ENCODE peak calls at places on chromosomes 2 and 18, in eight cellular contexts. O is WTC11, D is HepG2, Q is A549, C is SK-N-SH, W is K562, U is GM12878, E is H1. X is an unnamed sample.

GRCh38 chr18:74513883-74514205 is 17.7 kb downstream of the CNDP2 start:
- DNase-seq in O (no peak), D (no peak), Q (no peak), C (no peak), W (no peak), U (no peak), E (no peak), X (no peak)

GRCh38 chr2:73284296-73285161 is at the start of gene FBXO41:
- DNase-seq in O (peak), D (peak), Q (peak), C (peak), W (peak), U (peak), E (peak), X (peak)

GRCh38 chr2:224659726-224660125 is 56.4 kb downstream of the CCDC195 start:
- DNase-seq in O (no peak), D (no peak), Q (no peak), C (no peak), W (no peak), U (no peak), E (no peak), X (no peak)

GRCh38 chr2:202519453-202519852 is 115.3 kb upstream of the FAM117B start:
- DNase-seq in O (no peak), D (no peak), Q (no peak), C (no peak), W (no peak), U (no peak), E (no peak), X (no peak)

GRCh38 chr2:177799531-177799930 is 273.0 kb downstream of the PDE11A start:
- DNase-seq in O (peak), D (peak), Q (no peak), C (peak), W (peak), U (no peak), E (no peak), X (peak)

GRCh38 chr2:113762377-113763118 is 6.1 kb upstream of the SLC35F5 start:
- DNase-seq in O (no peak), D (no peak), Q (no peak), C (no peak), W (no peak), U (no peak), E (no peak), X (peak)

GRCh38 chr2:115171751-115172150 is 729.3 kb downstream of the DPP10 start:
- DNase-seq in O (no peak), D (no peak), Q (no peak), C (no peak), W (no peak), U (no peak), E (no peak), X (no peak)

GRCh38 chr2:226213717-226214116 is 585.9 kb downstream of the IRS1 start:
- DNase-seq in O (no peak), D (no peak), Q (no peak), C (no peak), W (no peak), U (no peak), E (no peak), X (peak)

GRCh38 chr18:61187971-61188370 is 145.3 kb upstream of the CDH20 start:
- DNase-seq in O (no peak), D (no peak), Q (no peak), C (no peak), W (no peak), U (no peak), E (no peak), X (no peak)

GRCh38 chr2:159879061-159879604 is 81.1 kb upstream of the CD302 start:
- DNase-seq in O (no peak), D (no peak), Q (no peak), C (no peak), W (no peak), U (peak), E (no peak), X (peak)

GRCh38 chr2:57199663-57200062 is 846.9 kb upstream of the VRK2 start:
- DNase-seq in O (no peak), D (no peak), Q (no peak), C (no peak), W (no peak), U (no peak), E (no peak), X (no peak)

GRCh38 chr2:38748857-38749804 is 2.0 kb downstream of the SRSF7 start:
- DNase-seq in O (no peak), D (no peak), Q (no peak), C (no peak), W (no peak), U (no peak), E (no peak), X (no peak)

GRCh38 chr2:119756837-119757236 is 2.9 kb upstream of the PTPN4 start:
- DNase-seq in O (no peak), D (peak), Q (no peak), C (no peak), W (no peak), U (no peak), E (no peak), X (peak)

GRCh38 chr2:188819011-188819410 is 155.2 kb upstream of the COL3A1 start:
- DNase-seq in O (no peak), D (no peak), Q (no peak), C (no peak), W (no peak), U (no peak), E (no peak), X (no peak)

GRCh38 chr2:10761591-10761990 is 40.2 kb downstream of the ATP6V1C2 start:
- DNase-seq in O (no peak), D (no peak), Q (no peak), C (no peak), W (no peak), U (no peak), E (no peak), X (no peak)

GRCh38 chr2:20190862-20191713 is 33.8 kb downstream of the SDC1 start:
- DNase-seq in O (no peak), D (peak), Q (peak), C (no peak), W (no peak), U (no peak), E (peak), X (no peak)

GRCh38 chr2:27284989-27285388 is 2.8 kb downstream of the TRIM54 start:
- DNase-seq in O (no peak), D (no peak), Q (no peak), C (no peak), W (no peak), U (no peak), E (no peak), X (no peak)

GRCh38 chr2:96636772-96637171 is 1.3 kb downstream of the KANSL3 start:
- DNase-seq in O (no peak), D (no peak), Q (no peak), C (peak), W (no peak), U (no peak), E (no peak), X (no peak)

GRCh38 chr18:63949068-63949737 is at the start of gene HMSD:
- DNase-seq in O (peak), D (no peak), Q (peak), C (peak), W (peak), U (peak), E (peak), X (no peak)

GRCh38 chr18:79496978-79497637 is 101.4 kb downstream of the NFATC1 start:
- DNase-seq in O (no peak), D (no peak), Q (no peak), C (no peak), W (no peak), U (no peak), E (no peak), X (peak)

GRCh38 chr18:39842042-39842791 is 2112.8 kb upstream of the PIK3C3 start:
- DNase-seq in O (peak), D (no peak), Q (no peak), C (peak), W (no peak), U (no peak), E (no peak), X (no peak)

GRCh38 chr2:46284260-46284659 is 12.9 kb upstream of the EPAS1 start:
- DNase-seq in O (no peak), D (no peak), Q (no peak), C (no peak), W (no peak), U (no peak), E (no peak), X (no peak)

GRCh38 chr2:19256239-19256638 is 102.2 kb downstream of the OSR1 start:
- DNase-seq in O (no peak), D (no peak), Q (no peak), C (peak), W (no peak), U (no peak), E (no peak), X (peak)

GRCh38 chr2:30684996-30685395 is 122.2 kb downstream of the CAPN13 start:
- DNase-seq in O (no peak), D (no peak), Q (no peak), C (no peak), W (no peak), U (no peak), E (peak), X (no peak)

GRCh38 chr2:30684546-30684945 is 122.7 kb downstream of the CAPN13 start:
- DNase-seq in O (no peak), D (no peak), Q (no peak), C (no peak), W (no peak), U (no peak), E (peak), X (no peak)

GRCh38 chr2:30686669-30687068 is 120.6 kb downstream of the CAPN13 start:
- DNase-seq in O (no peak), D (no peak), Q (no peak), C (no peak), W (no peak), U (no peak), E (peak), X (no peak)

GRCh38 chr2:30684026-30684425 is 123.2 kb downstream of the CAPN13 start:
- DNase-seq in O (no peak), D (no peak), Q (no peak), C (no peak), W (no peak), U (no peak), E (peak), X (no peak)

DNA sequence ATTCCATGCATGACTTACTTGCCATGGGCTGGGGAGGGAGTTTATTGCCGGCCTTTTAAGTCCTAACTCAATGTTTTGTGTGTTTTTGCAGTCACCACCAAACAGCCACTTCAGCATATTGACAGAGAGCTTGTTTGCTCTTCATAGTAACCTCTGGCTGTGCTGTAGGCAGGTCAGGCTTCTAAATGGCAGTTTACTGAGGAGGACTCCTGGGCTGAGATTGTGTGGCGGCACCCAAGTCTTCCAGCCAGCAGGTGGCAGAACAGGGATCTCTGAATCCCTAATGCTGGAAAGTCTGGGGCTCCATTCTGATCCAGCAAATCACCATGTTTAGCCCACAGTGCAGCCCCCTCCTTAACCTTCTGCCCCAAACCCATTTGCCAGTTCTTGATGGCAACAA is 121.2 kb downstream of the CAPN13 start:
- DNase-seq in O (peak), D (peak), Q (no peak), C (peak), W (peak), U (no peak), E (peak), X (no peak)
- TF ChIP-seq USF2 in O (no peak), D (no peak), Q (no peak), C (no peak), W (no peak), U (no peak), E (no peak), X (no peak)

DNA sequence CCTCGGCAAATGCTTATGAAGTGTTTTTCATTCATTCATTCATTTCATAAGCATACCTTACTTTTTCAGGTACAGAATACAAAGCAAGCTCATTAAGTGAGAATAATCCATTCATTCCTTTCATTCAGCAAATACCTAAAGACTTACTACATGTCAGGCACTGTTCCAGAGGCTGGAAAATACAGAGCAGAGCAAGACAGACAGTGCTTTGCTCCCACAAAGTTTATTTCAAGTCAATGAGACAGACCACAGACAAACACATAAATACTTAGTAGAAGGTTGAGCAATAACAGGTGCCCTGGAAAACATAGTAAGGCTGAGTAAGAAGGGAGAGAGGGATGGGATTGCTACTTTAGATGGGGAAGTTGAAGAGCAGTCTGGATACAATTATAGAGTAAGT is 309.8 kb downstream of the C1D start:
- DNase-seq in O (no peak), D (no peak), Q (no peak), C (no peak), W (no peak), U (no peak), E (no peak), X (peak)
- TF ChIP-seq USF2 in O (no peak), D (no peak), Q (no peak), C (no peak), W (no peak), U (no peak), E (no peak), X (no peak)

GRCh38 chr2:128636802-128637147 is 318.1 kb upstream of the HS6ST1 start:
- DNase-seq in O (no peak), D (no peak), Q (no peak), C (no peak), W (no peak), U (no peak), E (peak), X (no peak)

GRCh38 chr2:128639693-128640092 is 321.0 kb upstream of the HS6ST1 start:
- DNase-seq in O (no peak), D (no peak), Q (no peak), C (no peak), W (no peak), U (no peak), E (no peak), X (no peak)

GRCh38 chr2:128638741-128639477 is 320.2 kb upstream of the HS6ST1 start:
- DNase-seq in O (peak), D (no peak), Q (no peak), C (peak), W (no peak), U (no peak), E (peak), X (no peak)

GRCh38 chr2:128638311-128638710 is 319.6 kb upstream of the HS6ST1 start:
- DNase-seq in O (no peak), D (no peak), Q (no peak), C (no peak), W (no peak), U (no peak), E (peak), X (no peak)

GRCh38 chr2:128637481-128638155 is 318.9 kb upstream of the HS6ST1 start:
- DNase-seq in O (no peak), D (no peak), Q (no peak), C (no peak), W (no peak), U (no peak), E (peak), X (no peak)
- TF ChIP-seq USF2 in O (no peak), D (no peak), Q (no peak), C (no peak), W (no peak), U (no peak), E (no peak), X (no peak)

GRCh38 chr2:110211938-110212858 is at the start of gene MTLN:
- DNase-seq in O (peak), D (peak), Q (peak), C (peak), W (peak), U (peak), E (peak), X (peak)
- TF ChIP-seq USF2 in O (no peak), D (no peak), Q (no peak), C (no peak), W (no peak), U (no peak), E (no peak), X (no peak)

DNA sequence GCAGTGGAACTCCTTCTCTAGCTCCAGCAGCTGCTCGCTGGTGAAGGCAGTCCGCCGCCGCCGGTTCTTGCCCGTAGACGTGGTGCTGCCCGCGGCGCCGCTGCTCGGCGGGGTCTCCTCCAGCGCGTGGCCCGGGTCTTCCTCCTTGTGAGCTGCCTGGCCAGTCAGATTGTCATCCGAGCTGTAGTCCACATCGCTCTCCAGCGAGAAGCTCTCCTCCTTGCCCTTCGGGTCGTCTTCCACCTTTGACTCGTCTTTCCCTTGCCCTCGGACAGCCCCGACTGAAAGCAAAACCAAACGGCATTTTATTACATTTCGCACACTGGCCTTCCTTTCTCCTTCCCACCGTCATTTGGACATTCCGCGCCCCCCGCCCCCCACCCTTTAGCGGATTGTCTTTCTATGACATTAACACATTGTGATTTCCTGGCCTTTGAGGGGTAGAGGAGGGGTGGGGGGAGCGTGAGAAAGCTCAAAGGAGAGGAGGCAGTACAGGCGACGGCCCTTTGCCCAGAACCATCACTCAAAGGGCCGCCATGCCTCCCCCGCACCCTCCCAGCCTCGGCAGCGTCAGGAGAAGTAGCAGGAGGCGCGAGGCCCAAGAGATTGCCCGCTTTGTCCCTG is 1.9 kb downstream of the GBX2 start:
- DNase-seq in O (peak), D (no peak), Q (no peak), C (peak), W (no peak), U (no peak), E (peak), X (no peak)
- TF ChIP-seq USF2 in O (peak), D (no peak), Q (no peak), C (no peak), W (no peak), U (no peak), E (no peak), X (no peak)

GRCh38 chr2:190550137-190550536 is 15.6 kb upstream of the NEMP2 start:
- DNase-seq in O (no peak), D (no peak), Q (no peak), C (no peak), W (no peak), U (no peak), E (no peak), X (no peak)

GRCh38 chr2:190554357-190555006 is 20.0 kb upstream of the NEMP2 start:
- DNase-seq in O (peak), D (peak), Q (no peak), C (no peak), W (no peak), U (no peak), E (no peak), X (no peak)

GRCh38 chr2:190547914-190548313 is 13.4 kb upstream of the NEMP2 start:
- DNase-seq in O (no peak), D (no peak), Q (no peak), C (no peak), W (no peak), U (no peak), E (no peak), X (no peak)

GRCh38 chr2:190553254-190553653 is 18.7 kb upstream of the NEMP2 start:
- DNase-seq in O (no peak), D (no peak), Q (no peak), C (no peak), W (no peak), U (no peak), E (no peak), X (no peak)

GRCh38 chr2:190551928-190552327 is 17.4 kb upstream of the NEMP2 start:
- DNase-seq in O (no peak), D (no peak), Q (no peak), C (no peak), W (no peak), U (no peak), E (no peak), X (no peak)
- TF ChIP-seq USF2 in O (no peak), D (no peak), Q (no peak), C (no peak), W (no peak), U (no peak), E (no peak), X (no peak)

X was measured in IMR-90.